ENCODE peak calls at places on chromosomes 3 and 15, in four cellular contexts. Q, V, R and Z are unnamed samples.
A peak's percentile ranks its signal among the peaks of the same experiment; 100 is the strongest.

GRCh38 chr3:95350066-95350465 is 1287.2 kb downstream of the NSUN3 start:
- DNase-seq in Q (no peak), V (no peak), R (no peak), Z (no peak)

GRCh38 chr3:140505256-140505655 is 172.6 kb upstream of the TRIM42 start:
- DNase-seq in Q (no peak), V (peak; percentile 6), R (no peak), Z (no peak)

GRCh38 chr15:85858586-85859375 is 64.1 kb upstream of the KLHL25 start:
- DNase-seq in Q (no peak), V (peak; percentile 71), R (peak; percentile 70), Z (peak; percentile 55)

GRCh38 chr3:86708908-86709307 is 282.0 kb downstream of the VGLL3 start:
- DNase-seq in Q (no peak), V (no peak), R (no peak), Z (no peak)

GRCh38 chr3:52341123-52341522 is 25.0 kb downstream of the DNAH1 start:
- DNase-seq in Q (no peak), V (no peak), R (peak; percentile 32), Z (no peak)

GRCh38 chr3:183158552-183159006 is 4.0 kb downstream of the LAMP3 start:
- DNase-seq in Q (no peak), V (peak; percentile 86), R (no peak), Z (no peak)

GRCh38 chr3:124774305-124774673 is 44.0 kb downstream of the UMPS start:
- DNase-seq in Q (no peak), V (peak; percentile 66), R (no peak), Z (peak; percentile 64)

GRCh38 chr3:186107148-186108105 is 1.5 kb downstream of the ETV5 start:
- DNase-seq in Q (no peak), V (peak; percentile 60), R (peak; percentile 74), Z (no peak)

GRCh38 chr3:123226549-123226948 is 24.8 kb downstream of the SEC22A start:
- DNase-seq in Q (no peak), V (no peak), R (no peak), Z (no peak)

GRCh38 chr3:17233398-17233800 is 348.6 kb downstream of the PLCL2 start:
- DNase-seq in Q (peak; percentile 24), V (peak; percentile 82), R (no peak), Z (peak; percentile 16)

GRCh38 chr3:30342319-30343060 is 263.9 kb upstream of the TGFBR2 start:
- DNase-seq in Q (peak; percentile 77), V (peak; percentile 98), R (no peak), Z (no peak)
- H3K4me3 ChIP-seq in Q (no peak overlapping the region), V (no peak overlapping the region), R (no peak overlapping the region), Z (no peak overlapping the region)

DNA sequence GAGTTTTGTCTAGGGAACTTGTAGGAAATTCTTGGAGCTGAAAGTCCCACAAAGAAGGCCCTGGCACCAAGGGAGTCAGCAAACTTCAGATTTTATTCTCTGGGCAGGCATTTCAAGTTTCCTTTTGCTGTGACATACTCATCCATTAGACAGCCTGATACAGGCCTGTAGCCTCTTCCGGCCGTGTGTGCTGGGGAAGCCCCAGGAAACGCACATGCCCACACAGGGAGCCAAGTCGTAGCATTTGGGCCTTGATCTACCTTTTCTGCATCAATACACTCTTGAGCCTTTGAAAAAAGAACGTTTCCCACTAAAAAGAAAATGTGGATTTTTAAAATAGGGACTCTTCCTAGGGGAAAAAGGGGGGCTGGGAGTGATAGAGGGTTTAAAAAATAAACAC is 15.0 kb downstream of the TIGIT start:
- DNase-seq in Q (no peak), V (no peak), R (no peak), Z (no peak)
- H3K4me3 ChIP-seq in Q (no peak overlapping the region), V (no peak overlapping the region), R (no peak overlapping the region), Z (no peak overlapping the region)

GRCh38 chr3:175526191-175526590 is 667.1 kb downstream of the NAALADL2 start:
- DNase-seq in Q (no peak), V (peak; percentile 13), R (no peak), Z (no peak)
- H3K4me3 ChIP-seq in Q (peak overlapping the region; percentile 56), V (peak overlapping the region; percentile 24), R (peak overlapping the region; percentile 23), Z (no peak overlapping the region)

GRCh38 chr3:181610083-181610972 is 101.4 kb upstream of the SOX2 start:
- DNase-seq in Q (no peak), V (no peak), R (no peak), Z (peak; percentile 29)
- H3K4me3 ChIP-seq in Q (no peak overlapping the region), V (no peak overlapping the region), R (no peak overlapping the region), Z (no peak overlapping the region)

GRCh38 chr3:12004741-12005513 is 739 bp downstream of the SYN2 start:
- DNase-seq in Q (no peak), V (no peak), R (no peak), Z (no peak)
- H3K4me3 ChIP-seq in Q (peak overlapping the region; percentile 6), V (no peak overlapping the region), R (no peak overlapping the region), Z (peak overlapping the region; percentile 61)